ENCODE peak calls at places on chromosomes 7 and 10, in eight cellular contexts. One of them, this sample, is unnamed. For H3K9me3, the result is how much of the 10 kb centered on the place peaks cover.

GRCh38 chr10:114665873-114666272 is 7.8 kb upstream of the ABLIM1 start:
- DNase-seq in upper lobe of left lung: no peak
- DNase-seq in cardiac muscle cell: no peak
- DNase-seq in CD4-positive, alpha-beta T cell: no peak
- DNase-seq in fibroblast of lung: peak
- DNase-seq in IMR-90: no peak
- DNase-seq in left ventricle myocardium inferior: no peak
- DNase-seq in AG04450: no peak
- DNase-seq in this sample: no peak

GRCh38 chr7:16402084-16402483 is 19.3 kb downstream of the CRPPA start:
- DNase-seq in CD4-positive, alpha-beta T cell: no peak
- DNase-seq in upper lobe of left lung: no peak
- DNase-seq in AG04450: no peak
- DNase-seq in fibroblast of lung: no peak
- DNase-seq in cardiac muscle cell: peak
- DNase-seq in IMR-90: no peak
- DNase-seq in left ventricle myocardium inferior: no peak
- DNase-seq in this sample: no peak

GRCh38 chr7:2870471-2870941 is 26.4 kb upstream of the GNA12 start:
- DNase-seq in fibroblast of lung: peak
- DNase-seq in cardiac muscle cell: peak
- DNase-seq in IMR-90: peak
- DNase-seq in CD4-positive, alpha-beta T cell: peak
- DNase-seq in left ventricle myocardium inferior: peak
- DNase-seq in upper lobe of left lung: no peak
- DNase-seq in AG04450: no peak
- DNase-seq in this sample: no peak

GRCh38 chr7:74590814-74591213 is 66.7 kb upstream of the GTF2I start:
- DNase-seq in AG04450: no peak
- DNase-seq in IMR-90: no peak
- DNase-seq in fibroblast of lung: no peak
- DNase-seq in CD4-positive, alpha-beta T cell: no peak
- DNase-seq in left ventricle myocardium inferior: no peak
- DNase-seq in upper lobe of left lung: peak
- DNase-seq in cardiac muscle cell: no peak
- DNase-seq in this sample: no peak

GRCh38 chr7:50369408-50370026 is 65.0 kb downstream of the IKZF1 start:
- DNase-seq in fibroblast of lung: no peak
- DNase-seq in AG04450: no peak
- DNase-seq in IMR-90: no peak
- DNase-seq in upper lobe of left lung: no peak
- DNase-seq in CD4-positive, alpha-beta T cell: no peak
- DNase-seq in cardiac muscle cell: peak
- DNase-seq in left ventricle myocardium inferior: no peak
- DNase-seq in this sample: peak

GRCh38 chr7:31796375-31796774 is 109.4 kb downstream of the PPP1R17 start:
- DNase-seq in CD4-positive, alpha-beta T cell: no peak
- DNase-seq in fibroblast of lung: peak
- DNase-seq in cardiac muscle cell: no peak
- DNase-seq in left ventricle myocardium inferior: no peak
- DNase-seq in AG04450: no peak
- DNase-seq in IMR-90: peak
- DNase-seq in upper lobe of left lung: no peak
- DNase-seq in this sample: no peak

GRCh38 chr7:107446988-107447387 is 22.9 kb upstream of the GPR22 start:
- DNase-seq in cardiac muscle cell: peak
- DNase-seq in left ventricle myocardium inferior: no peak
- DNase-seq in IMR-90: peak
- DNase-seq in fibroblast of lung: peak
- DNase-seq in AG04450: no peak
- DNase-seq in upper lobe of left lung: no peak
- DNase-seq in CD4-positive, alpha-beta T cell: no peak
- DNase-seq in this sample: no peak

GRCh38 chr7:54831046-54831643 is 72.1 kb upstream of the SEC61G start:
- DNase-seq in cardiac muscle cell: no peak
- DNase-seq in CD4-positive, alpha-beta T cell: no peak
- DNase-seq in IMR-90: peak
- DNase-seq in upper lobe of left lung: no peak
- DNase-seq in AG04450: no peak
- DNase-seq in left ventricle myocardium inferior: no peak
- DNase-seq in fibroblast of lung: peak
- DNase-seq in this sample: no peak

GRCh38 chr10:43233601-43234430 is 33.0 kb downstream of the RASGEF1A start:
- DNase-seq in CD4-positive, alpha-beta T cell: no peak
- DNase-seq in cardiac muscle cell: no peak
- DNase-seq in fibroblast of lung: no peak
- DNase-seq in left ventricle myocardium inferior: no peak
- DNase-seq in IMR-90: no peak
- DNase-seq in AG04450: no peak
- DNase-seq in upper lobe of left lung: no peak
- DNase-seq in this sample: no peak

GRCh38 chr7:66353547-66353946 is 148.4 kb downstream of the TPST1 start:
- DNase-seq in CD4-positive, alpha-beta T cell: no peak
- DNase-seq in IMR-90: peak
- DNase-seq in left ventricle myocardium inferior: no peak
- DNase-seq in AG04450: no peak
- DNase-seq in cardiac muscle cell: peak
- DNase-seq in fibroblast of lung: no peak
- DNase-seq in upper lobe of left lung: no peak
- DNase-seq in this sample: no peak

GRCh38 chr10:111338035-111338434 is 261.2 kb downstream of the ADRA2A start:
- DNase-seq in left ventricle myocardium inferior: no peak
- DNase-seq in upper lobe of left lung: no peak
- DNase-seq in CD4-positive, alpha-beta T cell: no peak
- DNase-seq in cardiac muscle cell: no peak
- DNase-seq in IMR-90: no peak
- DNase-seq in fibroblast of lung: no peak
- DNase-seq in AG04450: no peak
- DNase-seq in this sample: no peak

GRCh38 chr7:151694828-151695580 is 175.3 kb upstream of the RHEB start:
- DNase-seq in cardiac muscle cell: no peak
- DNase-seq in CD4-positive, alpha-beta T cell: no peak
- DNase-seq in IMR-90: no peak
- DNase-seq in fibroblast of lung: no peak
- DNase-seq in AG04450: no peak
- DNase-seq in upper lobe of left lung: no peak
- DNase-seq in left ventricle myocardium inferior: peak
- DNase-seq in this sample: no peak

GRCh38 chr10:71475243-71475871 is 78.6 kb downstream of the CDH23 start:
- DNase-seq in AG04450: no peak
- DNase-seq in cardiac muscle cell: no peak
- DNase-seq in IMR-90: no peak
- DNase-seq in fibroblast of lung: no peak
- DNase-seq in CD4-positive, alpha-beta T cell: no peak
- DNase-seq in left ventricle myocardium inferior: peak
- DNase-seq in upper lobe of left lung: no peak
- DNase-seq in this sample: no peak

GRCh38 chr7:126026421-126027088 is 1096.9 kb upstream of the POT1 start:
- DNase-seq in fibroblast of lung: peak
- DNase-seq in AG04450: no peak
- DNase-seq in left ventricle myocardium inferior: no peak
- DNase-seq in IMR-90: no peak
- DNase-seq in CD4-positive, alpha-beta T cell: no peak
- DNase-seq in cardiac muscle cell: no peak
- DNase-seq in upper lobe of left lung: no peak
- DNase-seq in this sample: peak

GRCh38 chr10:72274213-72274729 is 547 bp downstream of the DDIT4 start:
- DNase-seq in cardiac muscle cell: no peak
- DNase-seq in left ventricle myocardium inferior: no peak
- DNase-seq in AG04450: no peak
- DNase-seq in IMR-90: peak
- DNase-seq in fibroblast of lung: no peak
- DNase-seq in CD4-positive, alpha-beta T cell: no peak
- DNase-seq in upper lobe of left lung: peak
- DNase-seq in this sample: no peak

GRCh38 chr7:24349339-24349738 is 65.3 kb downstream of the NPY start:
- DNase-seq in IMR-90: no peak
- DNase-seq in cardiac muscle cell: no peak
- DNase-seq in left ventricle myocardium inferior: no peak
- DNase-seq in upper lobe of left lung: no peak
- DNase-seq in AG04450: no peak
- DNase-seq in CD4-positive, alpha-beta T cell: no peak
- DNase-seq in fibroblast of lung: no peak
- DNase-seq in this sample: no peak

GRCh38 chr10:126059101-126059826 is 162.9 kb downstream of the FANK1 start:
- DNase-seq in left ventricle myocardium inferior: no peak
- DNase-seq in cardiac muscle cell: no peak
- DNase-seq in fibroblast of lung: peak
- DNase-seq in AG04450: no peak
- DNase-seq in upper lobe of left lung: no peak
- DNase-seq in CD4-positive, alpha-beta T cell: no peak
- DNase-seq in IMR-90: peak
- DNase-seq in this sample: no peak

GRCh38 chr10:17217661-17218306 is 10.3 kb upstream of the VIM start:
- DNase-seq in IMR-90: peak
- DNase-seq in upper lobe of left lung: no peak
- DNase-seq in CD4-positive, alpha-beta T cell: no peak
- DNase-seq in fibroblast of lung: peak
- DNase-seq in AG04450: no peak
- DNase-seq in left ventricle myocardium inferior: no peak
- DNase-seq in cardiac muscle cell: no peak
- DNase-seq in this sample: no peak

GRCh38 chr10:17215782-17216122 is 12.3 kb upstream of the VIM start:
- DNase-seq in upper lobe of left lung: no peak
- DNase-seq in cardiac muscle cell: no peak
- DNase-seq in left ventricle myocardium inferior: no peak
- DNase-seq in AG04450: no peak
- DNase-seq in fibroblast of lung: no peak
- DNase-seq in IMR-90: no peak
- DNase-seq in CD4-positive, alpha-beta T cell: no peak
- DNase-seq in this sample: no peak

GRCh38 chr10:17214991-17215781 is 12.9 kb upstream of the VIM start:
- DNase-seq in upper lobe of left lung: no peak
- DNase-seq in IMR-90: peak
- DNase-seq in AG04450: peak
- DNase-seq in fibroblast of lung: peak
- DNase-seq in CD4-positive, alpha-beta T cell: no peak
- DNase-seq in cardiac muscle cell: peak
- DNase-seq in left ventricle myocardium inferior: no peak
- DNase-seq in this sample: no peak

GRCh38 chr10:17216217-17216900 is 11.7 kb upstream of the VIM start:
- DNase-seq in fibroblast of lung: peak
- DNase-seq in IMR-90: peak
- DNase-seq in CD4-positive, alpha-beta T cell: no peak
- DNase-seq in AG04450: no peak
- DNase-seq in cardiac muscle cell: peak
- DNase-seq in left ventricle myocardium inferior: no peak
- DNase-seq in upper lobe of left lung: peak
- DNase-seq in this sample: no peak

DNA sequence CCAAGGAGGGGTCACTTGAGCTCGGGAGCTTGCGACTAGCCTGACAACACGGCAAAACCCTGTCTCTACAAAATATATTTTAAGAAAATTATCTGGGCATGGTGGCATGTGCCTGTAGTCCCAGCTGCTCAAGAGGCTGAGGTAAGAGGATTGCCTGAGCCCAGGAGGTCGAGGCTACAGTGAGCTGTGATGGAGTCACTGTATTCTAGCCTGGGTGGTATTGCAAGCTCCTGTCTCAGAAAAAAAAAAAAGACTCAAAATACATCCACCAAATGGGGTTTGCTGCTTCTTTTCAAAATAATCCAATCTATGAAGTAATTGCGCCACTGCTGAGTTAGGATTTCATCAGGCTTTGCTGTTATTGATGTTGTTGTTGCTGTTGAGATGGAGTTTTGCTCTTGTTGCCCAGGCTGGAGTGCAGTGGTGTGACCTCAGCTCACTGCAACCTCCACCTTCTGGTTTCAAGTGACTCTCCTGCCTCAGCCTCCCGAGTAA is 11.1 kb upstream of the VIM start:
- DNase-seq in IMR-90: no peak
- DNase-seq in AG04450: no peak
- DNase-seq in CD4-positive, alpha-beta T cell: no peak
- DNase-seq in left ventricle myocardium inferior: no peak
- DNase-seq in cardiac muscle cell: no peak
- DNase-seq in upper lobe of left lung: no peak
- DNase-seq in fibroblast of lung: no peak
- DNase-seq in this sample: no peak
- H3K9me3 ChIP-seq in IMR-90: under half
- H3K9me3 ChIP-seq in AG04450: under half
- H3K9me3 ChIP-seq in CD4-positive, alpha-beta T cell: under half
- H3K9me3 ChIP-seq in left ventricle myocardium inferior: under half
- H3K9me3 ChIP-seq in cardiac muscle cell: under half
- H3K9me3 ChIP-seq in upper lobe of left lung: under half
- H3K9me3 ChIP-seq in fibroblast of lung: under half
- H3K9me3 ChIP-seq in this sample: under half

DNA sequence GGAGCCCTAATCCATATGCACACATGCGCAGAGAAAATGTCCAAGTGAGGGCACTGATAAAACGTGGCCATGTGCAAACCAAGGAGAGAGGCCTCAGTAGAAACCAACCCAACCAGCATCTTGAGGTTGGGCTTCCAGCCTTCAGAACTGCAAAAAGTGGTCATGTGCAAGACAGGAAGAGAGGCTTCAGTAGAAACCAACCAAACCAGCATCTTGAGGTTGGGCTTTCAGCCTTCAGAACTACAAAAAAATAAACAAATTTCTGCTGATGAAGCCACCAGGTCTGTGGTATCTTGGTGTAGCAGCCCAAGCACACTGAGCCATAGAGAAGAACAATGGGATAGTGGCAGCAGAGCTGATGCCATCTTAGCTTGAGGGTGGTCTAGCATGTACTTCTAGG is 371.5 kb downstream of the CALN1 start:
- DNase-seq in cardiac muscle cell: no peak
- DNase-seq in IMR-90: no peak
- DNase-seq in left ventricle myocardium inferior: no peak
- DNase-seq in upper lobe of left lung: no peak
- DNase-seq in fibroblast of lung: no peak
- DNase-seq in CD4-positive, alpha-beta T cell: no peak
- DNase-seq in AG04450: no peak
- DNase-seq in this sample: no peak
- H3K9me3 ChIP-seq in cardiac muscle cell: under half
- H3K9me3 ChIP-seq in IMR-90: under half
- H3K9me3 ChIP-seq in left ventricle myocardium inferior: under half
- H3K9me3 ChIP-seq in upper lobe of left lung: under half
- H3K9me3 ChIP-seq in fibroblast of lung: under half
- H3K9me3 ChIP-seq in CD4-positive, alpha-beta T cell: under half
- H3K9me3 ChIP-seq in AG04450: under half
- H3K9me3 ChIP-seq in this sample: under half

GRCh38 chr10:667096-667495 is 22.4 kb downstream of the DIP2C start:
- DNase-seq in AG04450: no peak
- DNase-seq in upper lobe of left lung: peak
- DNase-seq in fibroblast of lung: no peak
- DNase-seq in IMR-90: no peak
- DNase-seq in left ventricle myocardium inferior: no peak
- DNase-seq in cardiac muscle cell: no peak
- DNase-seq in CD4-positive, alpha-beta T cell: no peak
- DNase-seq in this sample: no peak
- H3K9me3 ChIP-seq in AG04450: under half
- H3K9me3 ChIP-seq in upper lobe of left lung: under half
- H3K9me3 ChIP-seq in fibroblast of lung: under half
- H3K9me3 ChIP-seq in IMR-90: under half
- H3K9me3 ChIP-seq in left ventricle myocardium inferior: under half
- H3K9me3 ChIP-seq in cardiac muscle cell: under half
- H3K9me3 ChIP-seq in CD4-positive, alpha-beta T cell: under half
- H3K9me3 ChIP-seq in this sample: under half

GRCh38 chr7:113078321-113078720 is 8.3 kb downstream of the GPR85 start:
- DNase-seq in left ventricle myocardium inferior: no peak
- DNase-seq in IMR-90: no peak
- DNase-seq in upper lobe of left lung: no peak
- DNase-seq in CD4-positive, alpha-beta T cell: no peak
- DNase-seq in fibroblast of lung: no peak
- DNase-seq in cardiac muscle cell: no peak
- DNase-seq in AG04450: no peak
- DNase-seq in this sample: no peak

GRCh38 chr7:113071465-113071864 is 15.2 kb downstream of the GPR85 start:
- DNase-seq in fibroblast of lung: peak
- DNase-seq in left ventricle myocardium inferior: no peak
- DNase-seq in upper lobe of left lung: no peak
- DNase-seq in cardiac muscle cell: peak
- DNase-seq in CD4-positive, alpha-beta T cell: no peak
- DNase-seq in AG04450: no peak
- DNase-seq in IMR-90: peak
- DNase-seq in this sample: no peak

GRCh38 chr7:113076703-113077102 is 9.9 kb downstream of the GPR85 start:
- DNase-seq in IMR-90: no peak
- DNase-seq in fibroblast of lung: no peak
- DNase-seq in left ventricle myocardium inferior: no peak
- DNase-seq in upper lobe of left lung: no peak
- DNase-seq in AG04450: no peak
- DNase-seq in CD4-positive, alpha-beta T cell: no peak
- DNase-seq in cardiac muscle cell: no peak
- DNase-seq in this sample: no peak
- H3K9me3 ChIP-seq in IMR-90: under half
- H3K9me3 ChIP-seq in fibroblast of lung: under half
- H3K9me3 ChIP-seq in left ventricle myocardium inferior: under half
- H3K9me3 ChIP-seq in upper lobe of left lung: under half
- H3K9me3 ChIP-seq in AG04450: under half
- H3K9me3 ChIP-seq in CD4-positive, alpha-beta T cell: under half
- H3K9me3 ChIP-seq in cardiac muscle cell: under half
- H3K9me3 ChIP-seq in this sample: under half